ENCODE peak calls at places on chromosome 18, in four cellular contexts. One of them, this sample, is unnamed.

GRCh38 chr18:10006261-10006903 is 92.6 kb downstream of the VAPA start:
- DNase-seq in lung: no peak
- DNase-seq in upper lobe of right lung: no peak
- DNase-seq in astrocyte: peak
- DNase-seq in this sample: no peak

GRCh38 chr18:48667276-48668254 is 128.7 kb downstream of the CTIF start:
- DNase-seq in lung: no peak
- DNase-seq in upper lobe of right lung: peak
- DNase-seq in astrocyte: peak
- DNase-seq in this sample: no peak

GRCh38 chr18:34697233-34697632 is 12.9 kb upstream of the DTNA start:
- DNase-seq in lung: no peak
- DNase-seq in upper lobe of right lung: no peak
- DNase-seq in astrocyte: no peak
- DNase-seq in this sample: no peak

GRCh38 chr18:72456802-72457201 is 87.3 kb downstream of the CBLN2 start:
- DNase-seq in lung: no peak
- DNase-seq in upper lobe of right lung: no peak
- DNase-seq in astrocyte: peak
- DNase-seq in this sample: no peak

GRCh38 chr18:33900638-33901037 is 322.6 kb downstream of the ASXL3 start:
- DNase-seq in lung: no peak
- DNase-seq in upper lobe of right lung: no peak
- DNase-seq in astrocyte: no peak
- DNase-seq in this sample: no peak

GRCh38 chr18:44626807-44627206 is 53.9 kb upstream of the SETBP1 start:
- DNase-seq in lung: no peak
- DNase-seq in upper lobe of right lung: no peak
- DNase-seq in astrocyte: no peak
- DNase-seq in this sample: no peak

GRCh38 chr18:34976084-34976483 is 65.1 kb upstream of the MAPRE2 start:
- DNase-seq in lung: no peak
- DNase-seq in upper lobe of right lung: no peak
- DNase-seq in astrocyte: no peak
- DNase-seq in this sample: no peak

GRCh38 chr18:45589559-45590041 is 25.7 kb upstream of the SLC14A2 start:
- DNase-seq in lung: peak
- DNase-seq in upper lobe of right lung: no peak
- DNase-seq in astrocyte: peak
- DNase-seq in this sample: no peak

GRCh38 chr18:55781481-55781957 is 193.5 kb upstream of the TCF4 start:
- DNase-seq in lung: no peak
- DNase-seq in upper lobe of right lung: no peak
- DNase-seq in astrocyte: peak
- DNase-seq in this sample: no peak

GRCh38 chr18:78244779-78245178 is 734.8 kb upstream of the SALL3 start:
- DNase-seq in lung: no peak
- DNase-seq in upper lobe of right lung: no peak
- DNase-seq in astrocyte: no peak
- DNase-seq in this sample: no peak

GRCh38 chr18:39561136-39561535 is 1995.5 kb upstream of the CELF4 start:
- DNase-seq in lung: no peak
- DNase-seq in upper lobe of right lung: no peak
- DNase-seq in astrocyte: peak
- DNase-seq in this sample: no peak

GRCh38 chr18:73752546-73752945 is 395.1 kb downstream of the FBXO15 start:
- DNase-seq in lung: no peak
- DNase-seq in upper lobe of right lung: no peak
- DNase-seq in astrocyte: peak
- DNase-seq in this sample: no peak

GRCh38 chr18:5284808-5285207 is 10.7 kb downstream of the ZBTB14 start:
- DNase-seq in lung: no peak
- DNase-seq in upper lobe of right lung: no peak
- DNase-seq in astrocyte: no peak
- DNase-seq in this sample: no peak

DNA sequence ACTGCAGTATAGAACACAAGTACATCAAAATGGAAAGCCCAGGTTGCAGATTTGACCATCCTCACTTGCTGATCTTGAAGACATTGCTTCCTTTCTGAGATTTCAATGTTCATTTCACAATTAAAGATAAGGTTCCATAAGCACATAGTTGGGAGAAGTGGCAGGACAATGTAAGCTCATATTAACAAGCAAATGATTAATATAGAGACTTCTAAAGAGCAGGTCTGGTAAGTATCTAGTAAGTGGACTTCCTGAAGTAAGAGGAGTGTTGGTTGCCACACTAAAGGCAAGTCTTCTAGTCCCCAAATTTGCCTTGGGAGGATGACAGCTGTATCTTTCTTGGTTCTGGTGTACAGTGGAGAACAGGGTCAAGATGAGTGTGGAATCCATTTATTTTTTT is 1.4 kb upstream of the PTPRM start:
- DNase-seq in lung: no peak
- DNase-seq in upper lobe of right lung: no peak
- DNase-seq in astrocyte: no peak
- DNase-seq in this sample: no peak
- H3K4me3 ChIP-seq in lung: no peak
- H3K4me3 ChIP-seq in upper lobe of right lung: peak
- H3K4me3 ChIP-seq in astrocyte: no peak
- H3K4me3 ChIP-seq in this sample: no peak

DNA sequence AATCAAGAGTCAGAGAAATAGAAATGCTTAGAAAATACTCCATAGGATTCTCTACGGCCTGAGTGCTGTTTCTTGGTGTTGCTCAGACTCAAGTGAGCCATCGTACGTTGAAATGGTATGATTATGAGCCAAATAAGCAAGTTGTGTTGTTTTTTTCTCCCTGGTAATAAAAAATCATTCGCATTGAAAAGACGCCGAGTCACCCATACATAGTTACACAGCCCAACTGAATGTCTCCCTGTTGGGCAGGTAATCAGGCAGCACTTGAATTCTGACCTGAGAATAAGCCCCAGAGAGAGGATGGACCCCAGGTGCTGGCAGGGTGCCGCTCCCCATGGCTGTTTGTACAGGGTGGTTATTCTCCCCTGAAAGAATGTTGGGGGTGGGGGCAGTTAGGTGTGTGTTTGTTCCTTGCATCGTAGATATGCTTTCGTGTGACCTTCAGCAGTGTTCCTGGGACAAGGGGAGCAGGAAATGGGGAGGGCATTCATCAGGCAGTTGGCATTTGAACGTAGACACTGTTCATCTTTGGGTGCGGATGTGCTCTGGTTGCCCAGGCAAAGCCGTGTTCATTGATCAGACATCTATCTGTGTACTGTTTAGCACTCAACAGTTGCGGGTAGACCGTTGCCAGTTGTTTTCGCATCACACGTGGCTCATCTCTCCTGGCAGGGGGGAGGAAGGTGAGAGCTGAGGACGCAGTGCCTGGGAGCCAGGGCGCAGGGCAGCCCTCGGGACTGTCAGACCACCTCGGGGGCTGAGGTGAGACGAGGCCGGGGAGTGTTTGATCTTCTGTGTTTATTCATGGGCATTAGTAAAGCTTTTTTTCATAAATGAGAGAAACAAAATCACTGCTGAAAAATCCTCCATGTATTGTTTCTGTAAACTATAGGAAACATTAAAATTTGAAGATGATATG is 27.3 kb downstream of the MTCL1 start:
- DNase-seq in lung: no peak
- DNase-seq in upper lobe of right lung: no peak
- DNase-seq in astrocyte: no peak
- DNase-seq in this sample: no peak
- H3K27ac ChIP-seq in lung: no peak
- H3K27ac ChIP-seq in upper lobe of right lung: no peak
- H3K27ac ChIP-seq in astrocyte: no peak
- H3K27ac ChIP-seq in this sample: no peak

GRCh38 chr18:8505036-8505435 is 104.2 kb upstream of the RAB12 start:
- DNase-seq in lung: no peak
- DNase-seq in upper lobe of right lung: no peak
- DNase-seq in astrocyte: no peak
- DNase-seq in this sample: no peak

GRCh38 chr18:8507361-8507760 is 101.9 kb upstream of the RAB12 start:
- DNase-seq in lung: no peak
- DNase-seq in upper lobe of right lung: no peak
- DNase-seq in astrocyte: peak
- DNase-seq in this sample: no peak

GRCh38 chr18:8506251-8507049 is 102.8 kb upstream of the RAB12 start:
- DNase-seq in lung: no peak
- DNase-seq in upper lobe of right lung: no peak
- DNase-seq in astrocyte: no peak
- DNase-seq in this sample: no peak

GRCh38 chr18:8507881-8508280 is 101.4 kb upstream of the RAB12 start:
- DNase-seq in lung: no peak
- DNase-seq in upper lobe of right lung: no peak
- DNase-seq in astrocyte: peak
- DNase-seq in this sample: no peak

DNA sequence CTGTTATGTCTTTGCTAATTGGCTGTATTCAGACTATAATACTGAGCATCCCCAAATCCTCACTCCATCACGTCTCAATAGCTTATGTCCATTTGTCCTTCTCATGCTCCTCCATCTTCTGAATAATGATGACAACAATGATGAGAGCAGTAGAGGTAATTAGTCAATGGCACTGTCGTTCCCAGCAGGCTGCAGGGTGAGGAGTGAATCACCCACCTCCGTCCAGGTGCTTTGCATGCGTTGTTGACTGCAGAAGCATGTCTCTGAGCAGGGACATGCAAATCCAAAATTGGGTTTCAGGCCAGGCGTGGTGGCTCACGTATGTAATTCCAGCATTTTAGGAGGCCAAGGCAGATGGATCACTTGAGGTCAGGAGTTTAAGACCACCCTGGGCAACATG is 100.9 kb upstream of the RAB12 start:
- DNase-seq in lung: no peak
- DNase-seq in upper lobe of right lung: no peak
- DNase-seq in astrocyte: no peak
- DNase-seq in this sample: no peak
- H3K4me3 ChIP-seq in lung: no peak
- H3K4me3 ChIP-seq in upper lobe of right lung: no peak
- H3K4me3 ChIP-seq in astrocyte: no peak
- H3K4me3 ChIP-seq in this sample: no peak

DNA sequence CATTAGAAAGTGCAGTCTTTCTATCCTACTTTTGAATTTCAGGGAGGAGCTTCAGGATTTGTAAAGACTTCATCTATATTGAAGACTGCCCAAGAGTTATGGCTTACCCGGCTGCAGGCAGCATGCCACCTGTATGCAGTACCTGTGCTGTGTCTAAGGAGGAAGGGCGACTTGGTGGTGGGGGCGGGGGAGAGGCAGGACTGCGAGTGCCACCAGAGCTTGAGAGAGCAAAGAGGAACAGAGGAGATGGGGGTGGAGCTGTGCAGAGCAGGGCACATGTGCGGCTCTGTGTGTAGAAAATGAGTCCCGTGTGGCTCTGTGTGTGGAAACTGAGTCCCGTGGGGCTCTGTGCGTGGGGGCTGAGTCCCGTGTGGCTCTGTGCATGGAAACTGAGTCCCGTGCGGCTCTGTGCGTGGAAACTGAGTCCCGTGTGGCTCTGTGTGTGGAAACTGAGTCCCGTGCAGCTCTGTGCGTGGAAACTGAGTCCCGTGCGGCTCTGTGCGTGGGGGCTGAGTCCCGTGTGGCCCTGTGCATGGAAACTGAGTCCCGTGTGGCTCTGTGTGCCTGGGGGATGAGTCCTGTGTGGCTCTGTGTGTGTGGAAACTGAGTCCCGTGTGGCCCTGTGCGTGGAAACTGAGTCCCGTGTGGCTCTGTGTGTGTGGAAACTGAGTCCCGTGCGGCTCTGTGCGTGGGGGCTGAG is 43.2 kb downstream of the LDLRAD4 start:
- DNase-seq in lung: no peak
- DNase-seq in upper lobe of right lung: peak
- DNase-seq in astrocyte: no peak
- DNase-seq in this sample: no peak
- H3K27ac ChIP-seq in lung: no peak
- H3K27ac ChIP-seq in upper lobe of right lung: no peak
- H3K27ac ChIP-seq in astrocyte: no peak
- H3K27ac ChIP-seq in this sample: no peak

DNA sequence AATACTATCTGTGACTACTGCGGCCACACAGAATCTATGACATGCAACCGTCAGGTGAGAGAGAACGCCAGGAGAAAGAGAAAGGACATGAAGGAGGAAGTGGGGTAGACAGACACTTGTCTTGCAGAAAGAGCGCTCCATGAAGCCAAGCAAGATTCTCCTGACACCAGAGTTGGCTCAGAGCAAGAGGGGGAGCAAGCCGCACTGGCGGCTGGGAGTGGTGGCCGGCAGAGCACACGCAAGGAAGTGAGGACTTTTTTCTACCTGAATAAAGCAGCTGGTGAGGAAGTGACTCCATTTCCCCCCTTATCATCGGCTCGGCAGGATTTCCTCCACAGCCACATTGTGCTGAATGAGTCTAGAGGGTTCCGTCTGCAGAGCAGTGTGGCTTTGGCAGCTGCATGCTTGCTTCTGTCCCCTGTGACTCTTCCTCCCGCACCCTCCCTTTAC is 181.5 kb downstream of the BCL2 start:
- DNase-seq in lung: no peak
- DNase-seq in upper lobe of right lung: no peak
- DNase-seq in astrocyte: no peak
- DNase-seq in this sample: no peak
- H3K4me3 ChIP-seq in lung: no peak
- H3K4me3 ChIP-seq in upper lobe of right lung: peak
- H3K4me3 ChIP-seq in astrocyte: no peak
- H3K4me3 ChIP-seq in this sample: no peak

GRCh38 chr18:59354731-59355130 is 4.3 kb downstream of the LMAN1 start:
- DNase-seq in lung: no peak
- DNase-seq in upper lobe of right lung: no peak
- DNase-seq in astrocyte: no peak
- DNase-seq in this sample: no peak

GRCh38 chr18:59358611-59359575 is at the start of gene LMAN1:
- DNase-seq in lung: peak
- DNase-seq in upper lobe of right lung: peak
- DNase-seq in astrocyte: peak
- DNase-seq in this sample: peak

GRCh38 chr18:59357928-59358327 is 1.1 kb downstream of the LMAN1 start:
- DNase-seq in lung: no peak
- DNase-seq in upper lobe of right lung: no peak
- DNase-seq in astrocyte: peak
- DNase-seq in this sample: no peak

DNA sequence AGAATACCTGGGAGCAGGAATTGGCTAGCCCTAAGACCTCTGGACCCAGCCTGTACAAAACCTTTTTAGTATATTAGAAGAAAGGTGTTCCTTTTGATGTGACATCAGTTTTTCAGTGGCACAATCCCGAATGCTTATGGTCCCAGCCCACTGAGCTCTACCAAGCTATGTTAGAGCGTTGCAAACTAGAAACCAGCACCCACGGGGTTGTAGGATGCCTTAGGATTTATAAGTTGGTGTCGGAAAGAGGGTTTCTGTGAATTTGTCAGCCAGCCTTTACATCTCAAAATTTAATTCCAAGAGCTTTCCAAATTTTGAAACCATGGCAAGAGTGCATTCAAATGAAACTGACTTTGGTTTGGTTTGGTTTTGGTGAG is 499 bp upstream of the LMAN1 start:
- DNase-seq in lung: no peak
- DNase-seq in upper lobe of right lung: no peak
- DNase-seq in astrocyte: no peak
- DNase-seq in this sample: no peak
- H3K27ac ChIP-seq in lung: peak
- H3K27ac ChIP-seq in upper lobe of right lung: peak
- H3K27ac ChIP-seq in astrocyte: no peak
- H3K27ac ChIP-seq in this sample: no peak

This sample was measured in RWPE2.